ENCODE peak calls at places on chromosomes 3 and 15, in seven cellular contexts. N is psoas muscle; Y is thoracic aorta; C is SJSA1; M is Panc1; A is ascending aorta; G is CD8-positive, alpha-beta memory T cell. W is an unnamed sample. For H3K4me1, the result is how much of the 10 kb centered on the place peaks cover.

GRCh38 chr3:105233056-105233455 is 133.7 kb upstream of the ALCAM start:
- DNase-seq in A (no peak), N (no peak), C (no peak), M (no peak), Y (no peak), G (no peak), W (no peak)

GRCh38 chr15:44468713-44469385 is 41.4 kb downstream of the CTDSPL2 start:
- DNase-seq in Y (no peak), M (peak), C (no peak), A (no peak), G (no peak), N (no peak), W (peak)

GRCh38 chr3:170154569-170155143 is 26.9 kb downstream of the PHC3 start:
- DNase-seq in A (no peak), N (no peak), M (no peak), G (no peak), Y (no peak), C (no peak), W (no peak)

GRCh38 chr3:124760601-124761000 is 30.3 kb downstream of the UMPS start:
- DNase-seq in C (no peak), Y (no peak), G (no peak), M (no peak), N (no peak), A (no peak), W (no peak)

GRCh38 chr3:108153451-108153981 is 62.7 kb upstream of the CD47 start:
- DNase-seq in N (no peak), M (no peak), C (peak), G (peak), Y (no peak), A (no peak), W (peak)

GRCh38 chr3:86887876-86888275 is 103.1 kb downstream of the VGLL3 start:
- DNase-seq in Y (no peak), N (no peak), C (no peak), A (no peak), M (no peak), G (no peak), W (peak)

GRCh38 chr15:77421370-77421700 is 647 bp downstream of the HMG20A start:
- DNase-seq in G (no peak), M (no peak), Y (no peak), A (no peak), C (peak), N (peak), W (peak)

GRCh38 chr3:112687621-112688020 is 46.7 kb upstream of the CCDC80 start:
- DNase-seq in C (no peak), G (no peak), M (no peak), N (no peak), A (no peak), Y (no peak), W (no peak)

GRCh38 chr3:155262295-155262694 is 31.2 kb downstream of the STRIT1 start:
- DNase-seq in G (no peak), C (no peak), Y (no peak), M (no peak), A (no peak), N (no peak), W (no peak)

GRCh38 chr15:91853968-91854943 is 748 bp downstream of the SLCO3A1 start:
- DNase-seq in Y (no peak), G (peak), M (no peak), C (peak), N (peak), A (peak), W (no peak)

GRCh38 chr15:58562135-58562534 is 130.3 kb downstream of the LIPC start:
- DNase-seq in C (no peak), M (no peak), N (no peak), Y (no peak), A (no peak), G (no peak), W (no peak)

GRCh38 chr15:34001536-34001935 is 33.2 kb downstream of the CHRM5 start:
- DNase-seq in G (no peak), N (no peak), C (no peak), A (no peak), M (no peak), Y (no peak), W (peak)

GRCh38 chr3:33884204-33884561 is 85.8 kb downstream of the PDCD6IP start:
- DNase-seq in N (no peak), Y (no peak), A (no peak), G (no peak), M (no peak), C (no peak), W (peak)

GRCh38 chr15:74514039-74514438 is 27.0 kb upstream of the ARID3B start:
- DNase-seq in A (no peak), N (no peak), Y (no peak), C (no peak), G (no peak), M (no peak), W (no peak)

GRCh38 chr3:156751461-156752025 is 74.6 kb upstream of the LEKR1 start:
- DNase-seq in M (no peak), G (no peak), N (peak), Y (no peak), A (peak), C (peak), W (no peak)

GRCh38 chr3:177827517-177828249 is 630.4 kb upstream of the TBL1XR1 start:
- DNase-seq in Y (no peak), G (no peak), M (no peak), N (no peak), C (peak), A (no peak), W (peak)

GRCh38 chr15:48205981-48206380 is at the start of gene SLC12A1:
- DNase-seq in A (no peak), C (no peak), Y (no peak), M (no peak), G (no peak), N (no peak), W (no peak)

GRCh38 chr15:74337607-74338211 is 29.7 kb downstream of the CYP11A1 start:
- DNase-seq in Y (no peak), G (no peak), A (no peak), M (no peak), C (no peak), N (no peak), W (no peak)

GRCh38 chr3:12869025-12869695 is 27.8 kb upstream of the RPL32 start:
- DNase-seq in Y (no peak), A (no peak), G (no peak), M (no peak), N (no peak), C (no peak), W (no peak)

GRCh38 chr15:74511583-74511982 is 29.4 kb upstream of the ARID3B start:
- DNase-seq in Y (no peak), M (no peak), A (no peak), C (no peak), G (no peak), N (no peak), W (no peak)

GRCh38 chr3:119645813-119646212 is 14.6 kb downstream of the POPDC2 start:
- DNase-seq in G (no peak), C (no peak), M (no peak), Y (no peak), A (no peak), N (no peak), W (no peak)

GRCh38 chr3:127408684-127409420 is 121.0 kb upstream of the PRR20G start:
- DNase-seq in A (peak), Y (no peak), N (no peak), M (no peak), C (no peak), G (no peak), W (no peak)
- H3K4me1 ChIP-seq in A (under half), Y (under half), N (under half), M (under half), C (under half), G (under half), W (under half)

GRCh38 chr15:66745530-66746230 is 43.6 kb downstream of the SMAD6 start:
- DNase-seq in Y (no peak), C (no peak), G (no peak), N (no peak), M (no peak), A (no peak), W (no peak)

GRCh38 chr15:66747866-66748265 is 45.8 kb downstream of the SMAD6 start:
- DNase-seq in C (no peak), A (no peak), M (no peak), G (no peak), N (no peak), Y (no peak), W (no peak)

GRCh38 chr15:66748320-66748779 is 46.3 kb downstream of the SMAD6 start:
- DNase-seq in A (no peak), C (peak), Y (no peak), M (no peak), N (no peak), G (no peak), W (peak)

GRCh38 chr15:66746231-66746605 is 44.2 kb downstream of the SMAD6 start:
- DNase-seq in M (no peak), G (no peak), C (peak), Y (no peak), N (no peak), A (no peak), W (no peak)

DNA sequence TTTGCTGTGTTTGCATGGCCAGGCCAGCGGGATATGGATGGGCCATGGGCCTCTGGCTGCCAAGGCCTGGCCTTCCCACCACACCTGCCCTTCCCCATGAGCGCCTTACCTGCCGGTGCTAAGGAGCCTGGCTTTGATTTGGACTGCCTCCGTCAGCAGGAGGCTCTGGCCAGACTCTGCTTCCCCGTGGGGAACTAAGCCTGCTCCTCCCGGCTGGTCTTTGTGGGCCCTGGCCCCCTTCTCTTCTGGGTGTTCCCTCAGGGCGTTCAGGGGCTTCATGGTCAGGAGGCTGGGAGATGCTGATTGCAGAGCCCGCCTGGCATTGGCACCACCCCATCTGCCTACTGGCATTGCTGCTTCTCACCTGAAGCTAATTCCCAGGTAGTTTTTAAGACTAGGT is 45.2 kb downstream of the SMAD6 start:
- DNase-seq in Y (no peak), A (no peak), C (no peak), M (no peak), G (no peak), N (no peak), W (no peak)
- H3K4me1 ChIP-seq in Y (half or more), A (under half), C (half or more), M (half or more), G (under half), N (under half), W (half or more)

GRCh38 chr3:159861369-159861987 is 127.2 kb upstream of the IL12A start:
- DNase-seq in M (no peak), A (no peak), Y (no peak), N (no peak), C (no peak), G (no peak), W (no peak)

GRCh38 chr3:159867372-159867771 is 121.3 kb upstream of the IL12A start:
- DNase-seq in A (no peak), M (no peak), N (no peak), C (no peak), G (no peak), Y (no peak), W (no peak)

GRCh38 chr3:159866201-159866746 is 122.4 kb upstream of the IL12A start:
- DNase-seq in G (no peak), N (no peak), C (no peak), A (no peak), Y (no peak), M (no peak), W (no peak)

GRCh38 chr3:159860727-159861126 is 127.9 kb upstream of the IL12A start:
- DNase-seq in M (no peak), Y (no peak), G (no peak), N (no peak), A (no peak), C (no peak), W (no peak)

DNA sequence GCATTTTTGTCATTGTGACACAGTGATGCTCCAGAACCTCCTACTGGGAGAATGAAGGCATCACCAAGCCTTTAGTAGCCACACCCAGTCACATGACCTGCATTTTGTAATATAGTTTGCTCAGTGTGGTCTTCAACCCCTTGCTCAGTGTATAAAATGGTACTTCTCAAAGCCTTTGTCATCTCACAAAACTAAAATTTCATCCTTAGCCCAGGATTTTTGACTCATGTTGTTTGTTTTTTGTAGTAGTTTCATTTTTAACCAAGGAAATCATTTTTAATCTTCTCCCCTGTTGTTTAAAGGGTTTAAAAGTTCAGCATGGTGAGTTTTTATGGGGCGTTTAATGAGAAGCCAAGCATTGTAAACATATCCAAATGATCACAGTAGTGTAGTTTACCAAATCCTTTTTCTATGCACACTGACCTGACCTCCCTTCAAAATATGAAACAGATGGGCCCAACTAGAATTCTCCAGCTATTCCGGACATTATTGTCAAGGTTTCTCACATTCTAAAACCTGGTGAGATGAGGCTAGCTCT is 123.5 kb upstream of the IL12A start:
- DNase-seq in G (no peak), C (peak), Y (no peak), A (no peak), M (no peak), N (no peak), W (peak)
- H3K4me1 ChIP-seq in G (under half), C (under half), Y (under half), A (under half), M (under half), N (half or more), W (under half)

DNA sequence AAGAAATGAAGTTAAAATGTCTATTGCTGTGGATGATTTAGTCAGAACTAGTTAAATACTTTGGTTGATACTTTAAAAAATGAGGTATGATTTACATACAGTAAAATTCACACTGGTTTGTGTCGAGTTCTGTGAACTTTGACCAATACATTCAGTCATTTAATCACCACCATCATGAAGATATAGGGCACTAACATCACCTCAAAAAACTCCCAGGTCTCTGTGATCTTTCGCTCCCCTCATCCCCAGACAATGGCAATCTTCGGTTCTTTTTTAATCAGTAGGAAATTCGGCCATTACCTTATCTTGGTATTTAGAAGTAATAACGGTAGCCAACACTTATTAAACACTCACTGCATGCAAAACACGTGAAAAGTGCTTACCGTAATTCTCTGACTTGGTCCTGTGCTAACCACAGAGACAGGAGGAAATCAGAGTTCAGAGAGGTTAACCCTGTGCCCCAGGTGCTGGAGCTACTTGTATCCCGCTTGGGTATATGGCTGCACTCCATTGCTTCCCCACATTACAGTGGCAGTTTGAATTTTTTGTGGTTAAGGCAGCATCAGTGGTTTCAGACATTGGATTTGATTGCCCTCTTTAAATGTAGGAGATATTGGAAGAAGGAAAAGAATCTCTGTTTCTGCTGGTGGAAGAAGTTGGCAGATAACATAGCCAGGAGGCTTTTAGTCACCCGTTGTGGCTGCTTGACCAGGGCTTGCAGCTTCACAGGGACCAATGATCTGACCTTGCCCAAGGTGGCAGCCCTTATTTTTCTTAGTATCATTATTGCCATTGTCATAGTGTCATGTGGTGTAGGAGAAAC is 4.2 kb downstream of the PLCL2 start:
- DNase-seq in C (peak), G (no peak), M (no peak), Y (no peak), A (no peak), N (no peak), W (peak)
- H3K4me1 ChIP-seq in C (under half), G (half or more), M (under half), Y (half or more), A (under half), N (half or more), W (half or more)

DNA sequence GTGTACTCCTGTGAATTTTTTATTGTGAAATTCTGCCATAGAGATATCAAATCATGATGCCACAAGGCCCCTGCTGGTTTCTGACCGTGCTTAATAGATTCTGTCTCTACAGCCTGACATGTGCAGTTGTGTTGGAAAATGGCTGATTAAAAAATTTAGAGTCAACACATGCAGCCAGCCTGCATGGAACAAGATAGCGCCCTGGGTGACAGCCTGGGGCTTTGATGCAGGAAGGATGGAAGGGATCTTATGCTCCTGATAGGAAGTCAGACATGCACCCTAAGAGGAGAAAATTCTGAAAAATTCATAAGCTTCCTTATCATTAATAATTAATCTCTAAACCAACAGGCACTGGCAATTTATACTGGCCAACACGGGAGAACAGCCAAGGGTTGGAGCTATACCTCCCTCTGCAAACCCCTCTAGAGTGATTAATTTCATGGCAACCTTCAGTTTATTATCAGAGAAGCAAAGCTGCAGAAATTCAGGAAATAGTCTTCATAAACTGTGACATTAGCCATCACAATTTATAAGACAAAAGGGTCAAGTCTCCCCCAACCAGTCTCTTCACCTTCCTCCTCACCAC is 198.4 kb downstream of the CADPS start:
- DNase-seq in A (no peak), C (no peak), M (no peak), G (no peak), N (no peak), Y (no peak), W (no peak)
- H3K4me1 ChIP-seq in A (under half), C (under half), M (under half), G (under half), N (under half), Y (under half), W (under half)

DNA sequence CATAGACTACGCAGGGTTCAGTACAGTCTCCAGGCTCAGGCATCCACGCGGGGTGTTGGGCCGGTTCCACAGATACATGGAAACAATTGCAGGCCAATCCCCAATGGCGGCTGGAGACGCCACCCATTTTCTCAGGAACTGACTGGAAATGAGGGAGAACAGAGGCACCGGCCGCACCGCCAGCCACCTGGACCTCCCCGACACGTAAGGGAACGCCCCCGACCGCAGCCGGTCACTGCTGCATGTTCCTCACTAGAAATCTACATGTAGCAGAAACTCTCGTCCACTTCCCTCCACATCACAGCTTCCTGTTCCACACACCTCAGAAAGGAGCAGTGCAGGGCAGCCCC is 29.2 kb downstream of the CYFIP1 start:
- DNase-seq in A (peak), C (no peak), G (no peak), Y (no peak), N (no peak), M (no peak), W (no peak)
- H3K4me1 ChIP-seq in A (under half), C (under half), G (under half), Y (half or more), N (under half), M (under half), W (under half)

DNA sequence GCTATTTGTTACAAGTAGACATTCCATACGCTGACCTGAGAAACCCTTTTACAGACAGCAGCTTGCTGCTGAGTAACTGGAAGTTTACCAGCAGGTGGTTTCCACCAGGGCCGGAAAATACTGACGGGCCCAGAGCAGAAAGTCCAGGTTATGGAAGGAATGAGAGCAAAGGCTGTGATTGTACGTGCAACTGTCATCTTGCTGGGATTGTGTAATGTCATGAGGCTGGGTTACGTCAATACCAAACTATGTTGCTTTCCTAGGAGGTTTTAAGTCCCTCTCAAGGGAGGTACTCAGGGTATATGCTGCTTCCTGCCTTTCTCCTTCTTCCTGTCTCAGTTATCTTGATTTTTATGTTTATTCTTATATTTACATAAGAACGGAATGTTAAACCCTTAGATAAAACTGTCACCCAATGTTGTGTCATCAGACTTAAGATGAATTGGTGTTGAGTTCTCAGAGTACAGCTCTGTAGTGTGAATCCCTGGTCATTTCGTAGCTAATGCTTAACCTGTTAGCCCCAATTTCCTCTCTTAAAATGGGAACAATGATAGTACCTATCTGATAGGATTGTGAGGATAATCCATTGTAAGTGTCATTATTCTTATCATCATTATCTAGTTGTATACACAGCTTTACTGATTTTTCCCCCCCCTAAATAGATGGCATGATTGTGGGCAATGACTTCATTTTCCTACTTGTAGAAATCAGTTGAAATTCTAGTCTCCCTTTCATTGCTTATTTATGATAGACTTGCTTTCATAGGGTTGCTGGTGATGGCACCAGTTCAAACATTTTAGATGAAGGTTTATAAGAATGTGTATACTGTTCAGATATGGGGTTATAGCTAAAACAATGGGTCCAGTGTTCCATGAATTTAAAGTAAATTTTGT is 101.4 kb downstream of the FNDC3B start:
- DNase-seq in G (no peak), A (no peak), C (peak), M (peak), N (no peak), Y (no peak), W (peak)
- H3K4me1 ChIP-seq in G (under half), A (under half), C (half or more), M (half or more), N (half or more), Y (half or more), W (half or more)

W was measured in PC-3.